ENCODE peak calls at places on chromosomes 12 and 14, in four cellular contexts. A is fibroblast of villous mesenchyme, F is GM23338, X is epithelial cell of esophagus. C is an unnamed sample.
A peak's percentile ranks its signal among the peaks of the same experiment; 100 is the strongest.

GRCh38 chr14:104120281-104120741 is 18.1 kb upstream of the KIF26A start:
- DNase-seq in X (peak; percentile 75), F (no peak), A (no peak), C (no peak)

GRCh38 chr12:122990961-122991622 is 10.6 kb downstream of the ARL6IP4 start:
- DNase-seq in F (no peak), X (no peak), A (no peak), C (no peak)

GRCh38 chr12:74111688-74112360 is 425.8 kb upstream of the ATXN7L3B start:
- DNase-seq in X (peak; percentile 89), F (peak; percentile 80), A (peak; percentile 10), C (peak; percentile 4)

GRCh38 chr14:22845103-22845394 is 8.7 kb downstream of the MMP14 start:
- DNase-seq in X (no peak), F (no peak), A (no peak), C (no peak)

GRCh38 chr12:116177017-116177416 is 100.5 kb downstream of the MED13L start:
- DNase-seq in F (no peak), X (no peak), A (no peak), C (no peak)

GRCh38 chr12:93223440-93224426 is 154.0 kb upstream of the NUDT4 start:
- DNase-seq in X (peak; percentile 32), F (no peak), A (peak; percentile 41), C (peak; percentile 59)

GRCh38 chr14:54440454-54440853 is 720 bp downstream of the CNIH1 start:
- DNase-seq in A (no peak), X (no peak), F (no peak), C (peak; percentile 23)

GRCh38 chr14:104576607-104577332 is 2.8 kb upstream of the C14orf180 start:
- DNase-seq in A (peak; percentile 13), F (no peak), X (no peak), C (no peak)

GRCh38 chr14:78071016-78071549 is 99.1 kb upstream of the NRXN3 start:
- DNase-seq in F (no peak), X (no peak), A (no peak), C (no peak)

GRCh38 chr12:101671157-101671791 is 26.2 kb upstream of the CHPT1 start:
- DNase-seq in X (no peak), F (no peak), A (no peak), C (no peak)

GRCh38 chr12:132477009-132477702 is 12.8 kb upstream of the FBRSL1 start:
- DNase-seq in X (no peak), A (no peak), F (no peak), C (no peak)

GRCh38 chr14:71206766-71207371 is 299.6 kb downstream of the PCNX1 start:
- DNase-seq in A (peak; percentile 42), F (no peak), X (peak; percentile 80), C (peak; percentile 91)

GRCh38 chr12:38053655-38054464 is 262.7 kb upstream of the ALG10B start:
- DNase-seq in X (peak; percentile 46), A (no peak), F (peak; percentile 71), C (no peak)

DNA sequence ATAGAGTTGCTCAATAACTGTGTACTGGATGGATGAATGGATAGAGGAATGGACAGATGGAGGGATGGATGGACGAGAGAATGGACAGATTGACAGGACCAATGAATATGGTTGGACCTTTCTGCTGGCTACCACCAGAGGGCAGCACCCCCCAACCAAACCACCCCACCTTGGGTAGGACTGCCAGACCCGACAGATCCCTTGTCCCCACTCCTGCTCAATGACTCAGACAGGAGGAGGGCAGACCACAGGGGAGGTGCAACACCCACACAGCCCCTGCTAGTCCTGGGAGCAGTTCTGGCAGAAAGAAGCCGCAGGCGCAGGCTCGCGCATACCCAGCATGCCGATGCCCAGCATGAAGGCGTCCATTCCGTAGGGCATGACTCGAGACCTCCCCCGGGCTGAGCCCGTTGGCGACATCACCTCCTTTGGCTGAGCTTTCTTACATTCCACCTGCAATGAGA is 12.4 kb downstream of the MSI1 start:
- DNase-seq in X (peak; percentile 88), F (peak; percentile 78), A (peak; percentile 80), C (peak; percentile 88)
- H3K4me3 ChIP-seq in X (peak overlapping the region; percentile 25), F (no peak overlapping the region), A (peak overlapping the region; percentile 32), C (no peak overlapping the region)

DNA sequence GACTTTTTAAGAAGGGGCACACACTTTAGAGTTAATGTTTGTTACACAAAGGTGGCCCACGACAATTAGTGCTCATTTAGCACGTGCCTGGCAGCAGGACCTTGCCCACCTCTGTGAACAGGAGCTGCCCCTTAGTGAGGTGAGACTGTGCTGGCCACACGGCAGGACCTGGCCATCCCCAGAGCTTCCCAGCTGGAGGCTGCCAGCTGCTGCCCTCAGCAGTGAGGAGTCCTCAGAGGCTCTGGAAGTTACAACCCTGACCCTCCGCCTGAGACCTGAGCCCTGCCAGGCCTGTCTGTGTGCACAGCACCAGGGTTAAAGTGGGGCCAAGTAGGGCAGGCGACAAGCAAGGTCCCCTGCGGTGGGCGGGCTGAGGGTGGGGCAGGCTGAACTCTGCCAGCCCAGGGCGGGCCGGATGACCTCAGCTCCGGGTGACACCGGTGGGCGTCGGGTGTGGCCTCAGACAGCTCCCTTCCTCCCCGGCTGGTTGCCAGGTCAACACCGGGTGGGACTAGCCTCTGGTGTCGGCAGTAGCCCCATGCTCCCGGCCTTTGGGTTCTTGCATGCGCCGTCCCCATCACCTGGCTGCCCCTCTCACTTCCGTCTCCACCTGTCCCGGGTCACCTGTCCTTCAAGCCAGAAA is 9.2 kb upstream of the LBHD2 start:
- DNase-seq in X (no peak), A (no peak), F (peak; percentile 57), C (no peak)
- H3K4me3 ChIP-seq in X (peak overlapping the region; percentile 34), A (peak overlapping the region; percentile 58), F (peak overlapping the region; percentile 84), C (peak overlapping the region; percentile 44)

GRCh38 chr12:119804011-119804641 is 73.0 kb downstream of the CIT start:
- DNase-seq in X (peak; percentile 84), F (peak; percentile 88), A (peak; percentile 66), C (peak; percentile 64)
- H3K4me3 ChIP-seq in X (peak overlapping the region; percentile 27), F (peak overlapping the region; percentile 55), A (peak overlapping the region; percentile 60), C (peak overlapping the region; percentile 49)

GRCh38 chr12:104793280-104793679 is 164.8 kb downstream of the SLC41A2 start:
- DNase-seq in F (no peak), A (peak; percentile 41), X (no peak), C (peak; percentile 52)
- H3K4me3 ChIP-seq in F (no peak overlapping the region), A (no peak overlapping the region), X (no peak overlapping the region), C (no peak overlapping the region)

C was measured in fibroblast of pulmonary artery.